ENCODE peak calls at places on chromosomes 11 and 22, in six cellular contexts. E is GM12878, C is upper lobe of left lung, Y is K562, K is A549, J is HepG2. W is an unnamed sample.

GRCh38 chr11:96055706-96056387 is 131.9 kb upstream of the MTMR2 start:
- ATAC-seq in K (peak), J (no peak), C (no peak), E (no peak), Y (peak), W (no peak)

GRCh38 chr11:12717851-12718291 is 43.6 kb downstream of the TEAD1 start:
- ATAC-seq in J (no peak), E (peak), Y (no peak), C (no peak), K (peak), W (no peak)

GRCh38 chr11:8826901-8827560 is 84.0 kb upstream of the AKIP1 start:
- ATAC-seq in C (peak), J (no peak), Y (peak), E (no peak), K (no peak), W (no peak)

GRCh38 chr11:60615497-60615896 is 83.9 kb upstream of the MS4A8 start:
- ATAC-seq in Y (no peak), E (no peak), C (no peak), J (no peak), K (no peak), W (no peak)

GRCh38 chr22:40721266-40721665 is 42.0 kb downstream of the MCHR1 start:
- ATAC-seq in E (no peak), Y (no peak), C (peak), K (peak), J (peak), W (no peak)

GRCh38 chr22:20437253-20438065 is at the start of gene SCARF2:
- ATAC-seq in E (no peak), Y (no peak), J (peak), K (no peak), C (peak), W (peak)

GRCh38 chr22:29451863-29452262 is 13.5 kb downstream of the RFPL1 start:
- ATAC-seq in K (no peak), J (no peak), E (no peak), C (no peak), Y (no peak), W (no peak)

GRCh38 chr11:64130618-64131017 is 35.3 kb downstream of the MACROD1 start:
- ATAC-seq in E (no peak), K (no peak), C (peak), J (no peak), Y (no peak), W (no peak)

GRCh38 chr11:5449432-5449831 is 309 bp downstream of the OR51I2 start:
- ATAC-seq in C (no peak), Y (no peak), K (no peak), J (no peak), E (no peak), W (no peak)

GRCh38 chr11:116217006-116217405 is 555.8 kb downstream of the BUD13 start:
- ATAC-seq in E (no peak), J (peak), K (peak), Y (peak), C (peak), W (no peak)

GRCh38 chr11:7874061-7874460 is 57.0 kb downstream of the OR10A6 start:
- ATAC-seq in Y (no peak), C (no peak), K (no peak), E (no peak), J (no peak), W (no peak)

GRCh38 chr11:35348898-35349687 is 70.3 kb downstream of the SLC1A2 start:
- ATAC-seq in E (no peak), K (no peak), C (no peak), J (no peak), Y (no peak), W (no peak)

GRCh38 chr11:969651-970205 is 44.1 kb downstream of the AP2A2 start:
- ATAC-seq in C (no peak), Y (no peak), K (no peak), E (no peak), J (no peak), W (no peak)

GRCh38 chr11:61123775-61124571 is 21.7 kb downstream of the CD5 start:
- ATAC-seq in E (peak), K (no peak), Y (peak), J (no peak), C (no peak), W (no peak)

GRCh38 chr22:39991164-39991860 is 3.4 kb upstream of the FAM83F start:
- ATAC-seq in J (peak), K (peak), E (no peak), C (no peak), Y (no peak), W (no peak)

GRCh38 chr11:104556606-104557301 is 341.5 kb downstream of the CASP12 start:
- ATAC-seq in C (no peak), E (no peak), Y (no peak), K (no peak), J (no peak), W (no peak)

GRCh38 chr11:64385953-64386704 is 27.2 kb downstream of the RPS6KA4 start:
- ATAC-seq in C (no peak), J (no peak), K (no peak), E (no peak), Y (no peak), W (no peak)

GRCh38 chr11:79440451-79441158 is at the start of gene TENM4:
- ATAC-seq in Y (peak), K (peak), J (peak), C (peak), E (peak), W (peak)

GRCh38 chr11:5280582-5281102 is 10.9 kb upstream of the HBE1 start:
- ATAC-seq in Y (peak), E (peak), C (peak), J (no peak), K (peak), W (peak)

GRCh38 chr11:66157182-66157864 is 87.3 kb downstream of the PACS1 start:
- ATAC-seq in K (peak), C (no peak), Y (peak), E (peak), J (no peak), W (no peak)

DNA sequence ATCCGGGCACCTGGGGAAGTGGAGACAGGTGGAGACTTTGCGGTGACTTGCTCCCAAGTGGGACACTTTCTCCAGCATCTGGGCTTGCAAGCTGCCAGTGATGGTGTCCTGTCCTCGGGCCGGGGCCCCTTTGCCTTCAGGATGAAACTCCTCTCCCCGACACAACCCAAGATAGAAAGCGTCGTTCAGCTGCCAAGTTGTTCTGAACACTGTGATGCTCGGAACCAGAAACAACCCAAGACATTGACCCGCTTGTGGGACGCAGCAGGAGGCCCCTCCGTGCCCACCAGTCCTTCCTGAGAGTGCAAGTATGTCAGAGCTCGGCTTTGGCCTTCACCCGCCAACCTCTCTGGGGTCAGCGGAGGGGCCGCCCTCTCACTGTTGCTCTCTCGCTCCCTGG is 31.3 kb downstream of the LINC01488 start:
- ATAC-seq in K (no peak), Y (no peak), E (no peak), J (peak), C (no peak), W (no peak)
- TF ChIP-seq EP300 in K (no peak), Y (no peak), E (no peak), J (no peak), C (no peak), W (no peak)

DNA sequence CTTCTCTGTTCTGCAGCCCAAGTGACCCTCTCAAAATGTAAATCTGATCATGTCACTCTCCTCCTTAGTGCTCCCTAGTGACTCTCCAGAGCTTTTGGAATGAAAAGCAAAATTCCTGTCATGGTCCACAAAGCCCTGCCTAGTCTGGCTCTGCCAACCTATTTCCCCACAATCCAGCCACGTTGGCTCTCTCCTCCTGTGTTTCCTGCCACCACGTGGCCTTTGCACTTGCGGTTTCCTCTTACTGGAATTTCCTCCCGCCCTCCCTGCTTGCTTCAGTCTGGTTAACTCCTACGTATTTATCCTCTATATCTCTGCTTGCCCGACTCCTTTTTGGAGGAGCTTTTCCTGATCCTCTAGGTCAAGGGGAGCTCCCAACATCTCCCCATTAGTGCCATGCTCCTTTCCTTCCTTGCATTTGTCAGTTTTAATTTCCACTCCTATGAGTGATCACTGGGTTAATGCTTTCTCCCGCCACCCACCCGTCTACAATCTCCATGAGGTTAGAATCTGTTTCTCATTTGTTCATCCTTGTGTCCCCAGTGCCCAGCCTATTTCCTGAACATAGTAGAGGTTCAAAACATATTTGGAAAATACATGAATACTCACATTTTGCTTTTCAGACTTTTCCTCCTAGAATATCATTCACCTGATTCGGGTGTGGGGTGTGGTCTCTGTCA is 11.5 kb downstream of the NNMT start:
- ATAC-seq in E (no peak), C (peak), Y (peak), K (peak), J (peak), W (peak)
- TF ChIP-seq EP300 in E (no peak), C (peak), Y (peak), K (no peak), J (no peak), W (no peak)

GRCh38 chr11:69634590-69634989 is 6.4 kb upstream of the CCND1 start:
- ATAC-seq in J (peak), Y (no peak), K (no peak), E (no peak), C (no peak), W (no peak)
- TF ChIP-seq EP300 in J (no peak), Y (no peak), K (no peak), E (no peak), C (no peak), W (no peak)

GRCh38 chr22:28333106-28333505 is 346.5 kb downstream of the TTC28 start:
- ATAC-seq in K (no peak), J (no peak), E (no peak), C (no peak), Y (no peak), W (no peak)

GRCh38 chr22:28328751-28329150 is 350.9 kb downstream of the TTC28 start:
- ATAC-seq in K (no peak), E (no peak), Y (no peak), J (no peak), C (no peak), W (no peak)

GRCh38 chr22:28332410-28332809 is 347.2 kb downstream of the TTC28 start:
- ATAC-seq in K (no peak), C (no peak), Y (no peak), E (no peak), J (no peak), W (no peak)

GRCh38 chr22:28329582-28330073 is 350.0 kb downstream of the TTC28 start:
- ATAC-seq in E (no peak), K (no peak), Y (no peak), C (peak), J (no peak), W (peak)
- TF ChIP-seq EP300 in E (no peak), K (no peak), Y (no peak), C (no peak), J (no peak), W (no peak)

GRCh38 chr11:19187880-19188279 is 13.9 kb downstream of the CSRP3 start:
- ATAC-seq in Y (no peak), K (no peak), J (peak), C (no peak), E (no peak), W (no peak)
- TF ChIP-seq EP300 in Y (no peak), K (no peak), J (no peak), C (no peak), E (no peak), W (no peak)

GRCh38 chr11:111823131-111823530 is 48.2 kb downstream of the ALG9 start:
- ATAC-seq in E (no peak), J (no peak), Y (no peak), K (no peak), C (no peak), W (no peak)

GRCh38 chr11:111815489-111815888 is 49.3 kb upstream of the PPP2R1B start:
- ATAC-seq in J (no peak), Y (no peak), C (no peak), K (no peak), E (no peak), W (no peak)

GRCh38 chr11:111823629-111824028 is 47.8 kb downstream of the ALG9 start:
- ATAC-seq in E (no peak), Y (no peak), C (no peak), J (peak), K (no peak), W (no peak)

GRCh38 chr11:111820059-111820375 is 51.4 kb downstream of the ALG9 start:
- ATAC-seq in J (no peak), Y (no peak), E (no peak), K (no peak), C (peak), W (peak)

DNA sequence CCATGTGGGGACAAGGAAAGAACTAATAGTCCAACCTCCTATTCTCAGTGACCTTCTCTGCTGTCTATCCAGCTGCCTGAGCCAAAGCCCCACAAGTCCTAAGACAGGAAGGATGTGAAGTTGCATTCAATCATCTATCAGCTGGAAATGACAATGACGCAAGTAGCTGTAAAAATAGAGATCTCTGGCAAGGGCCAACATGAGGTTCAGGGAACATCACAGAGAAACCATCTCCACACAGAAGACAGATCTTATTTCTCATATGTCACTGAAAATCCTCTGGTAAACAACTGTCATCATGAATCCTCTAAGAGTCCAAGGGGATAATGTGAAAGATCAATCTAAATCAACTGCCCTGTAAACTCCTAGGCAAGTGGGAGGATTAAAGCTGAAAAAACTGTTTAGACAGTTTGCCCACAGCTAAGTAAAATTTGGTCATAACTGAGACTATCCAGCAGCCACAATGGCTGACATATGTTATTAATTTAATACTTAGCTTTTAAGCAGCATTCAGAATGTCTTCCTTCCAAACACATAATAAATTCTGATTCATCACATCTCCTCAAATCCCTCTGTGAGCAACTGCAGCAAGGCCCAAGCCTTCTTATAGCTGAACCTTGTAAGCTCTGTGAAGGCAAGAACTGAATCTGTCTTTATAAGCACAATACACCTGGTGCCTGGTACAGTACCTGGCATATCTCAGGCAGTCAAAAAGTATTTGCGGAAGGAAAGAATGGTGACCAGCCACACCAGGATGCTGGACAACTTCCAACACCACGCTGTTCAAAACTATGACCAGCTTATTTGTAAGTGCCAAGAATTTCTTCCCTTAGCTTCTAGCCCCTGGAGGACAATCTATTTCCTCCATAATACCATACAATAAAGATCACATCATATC is 52.0 kb downstream of the ALG9 start:
- ATAC-seq in C (peak), K (no peak), J (peak), E (no peak), Y (peak), W (peak)
- TF ChIP-seq EP300 in C (peak), K (no peak), J (no peak), E (no peak), Y (no peak), W (peak)

DNA sequence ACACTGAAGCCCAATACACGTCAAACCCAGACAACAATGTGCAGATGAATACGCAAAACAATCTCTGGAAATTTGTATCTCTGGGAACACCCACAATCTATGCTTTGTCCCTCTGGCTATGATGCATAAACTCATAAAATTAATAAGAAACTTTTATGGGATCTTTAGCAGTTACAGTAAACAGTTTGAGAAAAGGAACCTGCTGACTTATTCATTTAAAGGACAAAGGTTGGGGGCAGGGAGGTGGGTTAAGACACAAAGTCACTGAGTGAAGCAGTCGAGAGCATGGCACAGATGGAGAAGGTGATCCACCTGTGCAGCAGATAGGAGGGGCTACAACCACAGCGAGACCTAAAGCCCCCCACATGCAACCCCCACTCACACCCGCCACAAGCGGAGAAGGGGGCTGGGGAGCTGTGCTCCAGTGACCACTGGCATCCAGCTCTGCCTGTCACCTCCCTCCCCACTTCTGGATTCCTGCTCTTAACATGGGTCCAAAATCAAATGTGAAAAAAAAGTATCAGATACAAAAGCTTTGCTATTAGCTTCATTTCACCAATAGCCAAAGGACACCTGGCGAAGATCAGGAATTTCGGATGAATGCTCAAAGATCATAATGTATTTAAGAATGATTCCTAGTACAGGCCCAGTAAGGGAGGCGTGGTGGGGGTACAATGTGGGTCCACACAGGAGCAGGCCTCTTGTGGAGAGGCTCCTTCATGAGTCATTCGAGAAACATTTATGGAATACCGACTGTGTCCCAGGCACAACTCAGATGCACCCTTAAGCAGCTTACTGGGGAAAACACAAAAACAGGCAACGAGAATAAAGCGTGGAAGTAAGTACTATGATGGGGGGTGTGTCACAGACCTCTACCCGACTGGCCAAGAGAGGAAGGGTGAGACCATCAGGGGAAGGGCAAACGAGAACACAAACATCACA is 44.8 kb downstream of the SMCO4 start:
- ATAC-seq in J (no peak), C (no peak), E (no peak), K (peak), Y (no peak), W (no peak)
- TF ChIP-seq EP300 in J (no peak), C (no peak), E (no peak), K (no peak), Y (no peak), W (no peak)

GRCh38 chr11:67666303-67666645 is 8.1 kb downstream of the ALDH3B2 start:
- ATAC-seq in E (no peak), K (no peak), J (no peak), C (no peak), Y (no peak), W (no peak)

GRCh38 chr11:67663515-67664212 is 10.8 kb downstream of the ALDH3B2 start:
- ATAC-seq in C (no peak), J (no peak), Y (no peak), E (no peak), K (no peak), W (no peak)

GRCh38 chr11:67664213-67664585 is 10.2 kb downstream of the ALDH3B2 start:
- ATAC-seq in C (no peak), K (no peak), Y (no peak), E (no peak), J (no peak), W (no peak)

GRCh38 chr11:67665537-67666302 is 8.7 kb downstream of the ALDH3B2 start:
- ATAC-seq in J (peak), Y (peak), C (no peak), K (peak), E (peak), W (no peak)

GRCh38 chr11:67664696-67665536 is 9.5 kb downstream of the ALDH3B2 start:
- ATAC-seq in Y (peak), C (no peak), J (no peak), E (no peak), K (no peak), W (no peak)
- TF ChIP-seq EP300 in Y (no peak), C (no peak), J (no peak), E (no peak), K (no peak), W (no peak)

GRCh38 chr22:49359061-49359460 is 468.6 kb downstream of the BRD1 start:
- ATAC-seq in E (no peak), C (no peak), K (no peak), J (no peak), Y (no peak), W (no peak)

GRCh38 chr22:49362393-49362792 is 465.3 kb downstream of the BRD1 start:
- ATAC-seq in K (no peak), J (no peak), E (no peak), Y (no peak), C (no peak), W (no peak)

GRCh38 chr22:49358041-49358440 is 469.6 kb downstream of the BRD1 start:
- ATAC-seq in K (no peak), E (no peak), Y (no peak), C (no peak), J (no peak), W (no peak)

GRCh38 chr22:49361164-49361563 is 466.5 kb downstream of the BRD1 start:
- ATAC-seq in K (no peak), E (no peak), C (no peak), Y (no peak), J (no peak), W (no peak)

GRCh38 chr22:49360746-49361145 is 466.9 kb downstream of the BRD1 start:
- ATAC-seq in J (no peak), E (no peak), K (no peak), C (no peak), Y (no peak), W (no peak)
- TF ChIP-seq EP300 in J (no peak), E (no peak), K (no peak), C (no peak), Y (no peak), W (no peak)

GRCh38 chr11:130711193-130711592 is 205.1 kb downstream of the SNX19 start:
- ATAC-seq in Y (no peak), E (no peak), C (no peak), K (no peak), J (no peak), W (no peak)
- TF ChIP-seq EP300 in Y (no peak), E (no peak), C (no peak), K (no peak), J (no peak), W (no peak)

W was measured in gastroesophageal sphincter.